ENCODE peak calls at places on chromosomes 2 and 18, in nine cellular contexts. E is cardiac muscle cell; N is pancreas; D is suprapubic skin; F is CD4-positive, alpha-beta memory T cell; R is psoas muscle; K is small intestine; A is effector memory CD4-positive, alpha-beta T cell; S is right atrium auricular region. J is an unnamed sample.

GRCh38 chr2:55500025-55500424 is 19.5 kb upstream of the CFAP36 start:
- DNase-seq in E (no peak), N (no peak), D (no peak), F (no peak), R (no peak), K (no peak), A (no peak), S (no peak), J (no peak)

GRCh38 chr2:202609381-202610145 is 25.2 kb upstream of the FAM117B start:
- DNase-seq in E (no peak), N (no peak), D (no peak), F (no peak), R (no peak), K (peak; percentile 42), A (no peak), S (no peak), J (no peak)

GRCh38 chr2:100259991-100260390 is 62.3 kb downstream of the LONRF2 start:
- DNase-seq in E (no peak), N (no peak), D (peak; percentile 40), F (no peak), R (no peak), K (no peak), A (no peak), S (no peak), J (peak; percentile 16)

GRCh38 chr2:232235716-232236115 is 142.8 kb upstream of the ALPP start:
- DNase-seq in E (peak; percentile 23), N (no peak), D (no peak), F (no peak), R (no peak), K (no peak), A (no peak), S (no peak), J (no peak)

GRCh38 chr2:129367118-129367517 is 612.3 kb upstream of the RAB6C start:
- DNase-seq in E (no peak), N (no peak), D (no peak), F (no peak), R (no peak), K (no peak), A (no peak), S (no peak), J (no peak)

GRCh38 chr2:214543386-214543955 is 132.6 kb downstream of the VWC2L start:
- DNase-seq in E (no peak), N (no peak), D (no peak), F (no peak), R (no peak), K (no peak), A (no peak), S (no peak), J (no peak)

GRCh38 chr2:191574232-191574631 is 103.7 kb upstream of the NABP1 start:
- DNase-seq in E (no peak), N (no peak), D (no peak), F (no peak), R (no peak), K (no peak), A (no peak), S (no peak), J (no peak)

GRCh38 chr2:237682901-237683670 is 55.7 kb downstream of the LRRFIP1 start:
- DNase-seq in E (no peak), N (no peak), D (no peak), F (no peak), R (no peak), K (peak; percentile 66), A (no peak), S (no peak), J (no peak)

GRCh38 chr18:54700580-54700979 is 109.5 kb downstream of the DYNAP start:
- DNase-seq in E (no peak), N (no peak), D (no peak), F (no peak), R (no peak), K (no peak), A (no peak), S (no peak), J (no peak)

GRCh38 chr18:49020129-49020528 is 69.4 kb upstream of the SMAD7 start:
- DNase-seq in E (no peak), N (peak; percentile 13), D (peak; percentile 62), F (no peak), R (no peak), K (no peak), A (no peak), S (peak; percentile 40), J (peak; percentile 59)

GRCh38 chr2:161207941-161208340 is 47.7 kb downstream of the TANK start:
- DNase-seq in E (no peak), N (no peak), D (no peak), F (no peak), R (no peak), K (no peak), A (no peak), S (no peak), J (no peak)

GRCh38 chr2:217552081-217552480 is 450.7 kb downstream of the TNS1 start:
- DNase-seq in E (peak; percentile 11), N (no peak), D (no peak), F (no peak), R (no peak), K (no peak), A (no peak), S (no peak), J (no peak)

GRCh38 chr18:32086866-32087265 is 4.8 kb upstream of the RNF138 start:
- DNase-seq in E (no peak), N (no peak), D (no peak), F (no peak), R (no peak), K (no peak), A (no peak), S (no peak), J (no peak)
- H3K27ac ChIP-seq in E (no peak overlapping the region), N (no peak overlapping the region), D (no peak overlapping the region), F (no peak overlapping the region), R (no peak overlapping the region), K (no peak overlapping the region), A (no peak overlapping the region), S (no peak overlapping the region), J (no peak overlapping the region)

DNA sequence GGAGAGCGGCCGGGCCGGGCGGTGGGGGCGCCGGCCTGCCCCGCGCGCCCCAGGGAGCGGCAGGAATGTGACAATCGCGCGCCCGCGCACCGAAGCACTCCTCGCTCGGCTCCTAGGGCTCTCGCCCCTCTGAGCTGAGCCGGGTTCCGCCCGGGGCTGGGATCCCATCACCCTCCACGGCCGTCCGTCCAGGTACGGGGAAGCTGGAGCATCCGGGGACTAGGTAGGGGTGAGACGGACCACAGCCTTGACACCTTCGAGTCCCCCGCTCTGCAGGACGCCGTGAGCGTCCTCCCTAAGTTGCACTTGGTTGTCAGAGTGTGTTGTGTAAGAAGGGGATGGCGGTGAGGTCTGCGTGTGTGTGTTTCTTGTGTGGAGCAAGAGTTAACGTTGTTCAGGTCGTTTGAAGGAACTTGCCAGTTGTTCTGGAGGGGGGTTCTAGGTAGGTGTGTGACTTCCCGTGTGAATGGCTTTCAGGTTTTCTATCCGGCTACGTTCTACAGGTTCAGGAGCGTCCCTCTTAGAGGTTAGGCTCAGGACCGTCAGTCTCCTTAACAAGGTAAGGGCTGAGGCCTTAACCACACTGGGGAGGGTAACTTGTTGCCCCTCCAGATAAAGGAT is 393 bp downstream of the IL1R1 start:
- DNase-seq in E (no peak), N (peak; percentile 42), D (no peak), F (no peak), R (no peak), K (no peak), A (no peak), S (no peak), J (no peak)
- H3K4me3 ChIP-seq in E (peak overlapping the region; percentile 33), N (peak overlapping the region; percentile 16), D (peak overlapping the region; percentile 70), F (no peak overlapping the region), R (peak overlapping the region; percentile 87), K (peak overlapping the region; percentile 48), A (no peak overlapping the region), S (peak overlapping the region; percentile 70), J (peak overlapping the region; percentile 93)

GRCh38 chr18:58649966-58650816 is 21.1 kb upstream of the MALT1 start:
- DNase-seq in E (no peak), N (no peak), D (no peak), F (peak; percentile 62), R (no peak), K (peak; percentile 2), A (no peak), S (no peak), J (no peak)
- H3K27ac ChIP-seq in E (no peak overlapping the region), N (no peak overlapping the region), D (no peak overlapping the region), F (peak overlapping the region; percentile 16), R (no peak overlapping the region), K (no peak overlapping the region), A (peak overlapping the region; percentile 30), S (no peak overlapping the region), J (no peak overlapping the region)

GRCh38 chr18:31656754-31657153 is 27.6 kb downstream of the B4GALT6 start:
- DNase-seq in E (no peak), N (no peak), D (no peak), F (no peak), R (no peak), K (no peak), A (no peak), S (no peak), J (no peak)

GRCh38 chr18:31660763-31661162 is 23.6 kb downstream of the B4GALT6 start:
- DNase-seq in E (no peak), N (no peak), D (no peak), F (no peak), R (no peak), K (no peak), A (no peak), S (no peak), J (no peak)

GRCh38 chr18:31659574-31660149 is 24.7 kb downstream of the B4GALT6 start:
- DNase-seq in E (no peak), N (no peak), D (no peak), F (no peak), R (no peak), K (no peak), A (no peak), S (no peak), J (no peak)

GRCh38 chr18:31657823-31658669 is 26.3 kb downstream of the B4GALT6 start:
- DNase-seq in E (no peak), N (no peak), D (no peak), F (no peak), R (no peak), K (peak; percentile 39), A (no peak), S (no peak), J (no peak)

DNA sequence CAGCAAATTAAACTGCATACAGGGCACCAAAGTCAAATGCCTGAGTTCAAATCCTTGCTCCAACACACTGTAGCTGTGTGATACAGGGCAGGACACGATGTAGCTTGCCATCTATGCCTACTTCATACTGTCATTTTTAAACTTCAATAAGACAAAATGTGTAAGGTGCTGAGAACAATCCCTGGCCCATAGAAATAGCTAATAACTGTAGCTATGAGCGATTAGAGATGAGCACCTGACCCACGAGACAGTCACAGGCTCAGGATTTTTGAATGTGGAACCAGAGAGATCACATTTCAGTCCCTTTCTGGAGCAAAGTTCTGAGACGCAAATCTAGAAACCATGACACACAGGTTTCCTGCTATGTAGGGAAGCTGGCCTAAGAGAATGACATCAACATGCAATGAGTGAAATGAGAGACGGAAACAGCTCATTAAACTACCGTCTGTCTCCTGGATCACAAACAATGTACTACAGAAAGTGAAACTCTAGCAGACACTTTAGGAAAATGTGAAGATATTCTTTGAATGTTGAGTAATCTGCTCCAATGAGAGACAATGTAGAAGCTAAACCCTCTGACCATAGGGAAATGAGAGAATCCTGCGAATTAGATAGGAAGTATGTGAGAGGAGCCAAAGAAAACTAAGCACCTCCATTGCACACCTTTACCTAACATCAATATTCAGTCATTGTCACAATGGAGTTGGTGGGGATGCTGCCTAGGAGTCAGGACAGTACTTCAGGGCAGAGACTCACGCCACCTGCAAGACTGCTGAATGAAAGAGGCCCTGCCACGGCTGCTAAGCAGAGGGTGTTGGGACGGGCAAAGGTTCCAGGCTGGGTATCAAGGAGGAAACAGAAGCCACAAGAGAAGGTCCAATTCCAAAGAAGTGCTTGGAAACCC is 25.5 kb downstream of the B4GALT6 start:
- DNase-seq in E (no peak), N (no peak), D (no peak), F (no peak), R (no peak), K (peak; percentile 55), A (no peak), S (no peak), J (no peak)
- H3K4me3 ChIP-seq in E (no peak overlapping the region), N (no peak overlapping the region), D (no peak overlapping the region), F (no peak overlapping the region), R (peak overlapping the region; percentile 46), K (no peak overlapping the region), A (no peak overlapping the region), S (no peak overlapping the region), J (no peak overlapping the region)